ENCODE peak calls at places on chromosomes 12 and 14, in nine cellular contexts. O, N, Y, D, G, S, E, M and X are unnamed samples.

GRCh38 chr12:15823360-15824128 is 34.4 kb upstream of the EPS8 start:
- DNase-seq in O (no peak), N (no peak), Y (no peak), D (no peak), G (peak), S (no peak), E (no peak), M (no peak), X (no peak)

GRCh38 chr12:113990548-113991223 is 24.6 kb upstream of the RBM19 start:
- DNase-seq in O (no peak), N (no peak), Y (no peak), D (no peak), G (no peak), S (no peak), E (no peak), M (no peak), X (no peak)

GRCh38 chr12:28938056-28938455 is 211.0 kb upstream of the FAR2 start:
- DNase-seq in O (no peak), N (no peak), Y (no peak), D (no peak), G (no peak), S (no peak), E (no peak), M (no peak), X (no peak)

GRCh38 chr12:66036317-66036716 is 94.2 kb downstream of the LLPH start:
- DNase-seq in O (peak), N (no peak), Y (peak), D (peak), G (peak), S (no peak), E (no peak), M (no peak), X (peak)

GRCh38 chr14:24285351-24285750 is 14.0 kb upstream of the RABGGTA start:
- DNase-seq in O (no peak), N (no peak), Y (peak), D (no peak), G (no peak), S (no peak), E (no peak), M (no peak), X (no peak)

GRCh38 chr12:3594966-3595365 is 104.0 kb downstream of the PRMT8 start:
- DNase-seq in O (no peak), N (no peak), Y (no peak), D (no peak), G (no peak), S (no peak), E (no peak), M (no peak), X (no peak)

GRCh38 chr12:77814361-77814760 is 16.3 kb upstream of the NAV3 start:
- DNase-seq in O (no peak), N (no peak), Y (no peak), D (no peak), G (no peak), S (no peak), E (no peak), M (no peak), X (no peak)

GRCh38 chr14:63632932-63633514 is 8.6 kb downstream of the WDR89 start:
- DNase-seq in O (no peak), N (no peak), Y (no peak), D (no peak), G (peak), S (no peak), E (no peak), M (no peak), X (no peak)

GRCh38 chr12:713281-713875 is 39.0 kb upstream of the WNK1 start:
- DNase-seq in O (no peak), N (no peak), Y (no peak), D (no peak), G (no peak), S (no peak), E (no peak), M (no peak), X (no peak)

GRCh38 chr12:14768823-14769405 is 34.4 kb downstream of the WBP11 start:
- DNase-seq in O (no peak), N (peak), Y (peak), D (no peak), G (peak), S (no peak), E (no peak), M (peak), X (peak)

GRCh38 chr14:39492267-39492666 is 60.0 kb upstream of the FBXO33 start:
- DNase-seq in O (peak), N (no peak), Y (no peak), D (no peak), G (peak), S (no peak), E (no peak), M (no peak), X (no peak)

GRCh38 chr12:12608557-12608957 is 3.1 kb upstream of the CREBL2 start:
- DNase-seq in O (no peak), N (no peak), Y (no peak), D (no peak), G (peak), S (no peak), E (no peak), M (no peak), X (no peak)
- TF ChIP-seq CTCF in O (peak), N (no peak), Y (no peak), D (no peak), G (peak), S (no peak), E (no peak), M (no peak), X (no peak)

GRCh38 chr12:132166801-132167591 is 22.7 kb downstream of the NOC4L start:
- DNase-seq in O (no peak), N (no peak), Y (peak), D (no peak), G (no peak), S (no peak), E (no peak), M (no peak), X (no peak)

GRCh38 chr12:132168311-132169031 is 24.2 kb downstream of the NOC4L start:
- DNase-seq in O (no peak), N (no peak), Y (peak), D (no peak), G (no peak), S (no peak), E (no peak), M (no peak), X (no peak)

GRCh38 chr12:132166093-132166492 is 21.8 kb downstream of the NOC4L start:
- DNase-seq in O (no peak), N (no peak), Y (no peak), D (no peak), G (no peak), S (no peak), E (no peak), M (no peak), X (no peak)

GRCh38 chr12:132169376-132169775 is 25.1 kb downstream of the NOC4L start:
- DNase-seq in O (no peak), N (no peak), Y (peak), D (no peak), G (no peak), S (no peak), E (no peak), M (no peak), X (no peak)

GRCh38 chr12:132167610-132168310 is 23.5 kb downstream of the NOC4L start:
- DNase-seq in O (no peak), N (no peak), Y (peak), D (no peak), G (no peak), S (no peak), E (no peak), M (no peak), X (no peak)
- TF ChIP-seq CTCF in O (no peak), N (no peak), Y (no peak), D (no peak), G (no peak), S (no peak), E (no peak), M (no peak), X (no peak)

DNA sequence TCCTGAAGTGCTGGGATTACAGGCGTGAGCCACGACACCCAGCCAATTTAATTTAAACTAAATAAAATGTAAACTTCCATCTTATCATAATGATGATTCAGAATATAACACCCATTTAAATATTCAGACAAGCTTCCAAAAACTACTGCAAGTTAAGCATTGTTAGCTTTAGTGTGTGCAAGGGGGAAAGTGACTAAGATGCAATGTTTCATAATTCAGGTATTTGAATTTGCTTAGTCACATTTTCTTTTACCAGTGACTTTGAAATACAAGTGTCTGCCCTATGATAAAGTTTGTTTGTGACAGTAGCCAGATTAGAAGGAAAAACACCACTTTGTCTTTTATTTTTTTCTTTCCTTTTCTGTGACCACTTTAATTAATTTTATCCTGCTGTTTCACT is 2.2 kb upstream of the CFAP54 start:
- DNase-seq in O (peak), N (no peak), Y (no peak), D (no peak), G (peak), S (no peak), E (no peak), M (no peak), X (no peak)
- TF ChIP-seq CTCF in O (no peak), N (no peak), Y (no peak), D (no peak), G (no peak), S (no peak), E (no peak), M (no peak), X (no peak)

DNA sequence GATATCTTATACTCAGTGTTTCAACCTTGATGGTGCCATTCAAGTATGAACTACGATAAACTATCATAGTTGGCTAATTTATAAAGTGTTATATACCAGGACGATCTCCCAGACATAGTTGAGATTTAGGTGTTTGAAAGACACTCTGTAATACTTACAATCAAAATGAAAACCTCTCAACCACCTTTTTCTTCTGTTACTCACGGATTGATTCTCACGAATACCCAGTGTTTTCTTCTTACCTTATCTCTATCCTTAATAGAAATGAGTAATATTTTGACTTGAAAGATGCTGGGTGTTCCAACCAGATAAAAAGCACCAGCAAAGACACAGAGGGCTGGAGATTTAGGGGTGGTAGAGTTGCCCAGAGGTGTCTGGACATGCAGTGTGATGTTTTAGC is 169.9 kb downstream of the PTCSC3 start:
- DNase-seq in O (no peak), N (no peak), Y (no peak), D (no peak), G (no peak), S (no peak), E (no peak), M (no peak), X (no peak)
- TF ChIP-seq CTCF in O (no peak), N (no peak), Y (no peak), D (no peak), G (no peak), S (no peak), E (no peak), M (no peak), X (no peak)

GRCh38 chr14:71011479-71011878 is 104.2 kb downstream of the PCNX1 start:
- DNase-seq in O (no peak), N (no peak), Y (no peak), D (no peak), G (peak), S (no peak), E (no peak), M (no peak), X (no peak)
- TF ChIP-seq CTCF in O (peak), N (no peak), Y (no peak), D (no peak), G (peak), S (no peak), E (peak), M (no peak), X (no peak)